ENCODE peak calls at places on chromosomes 2 and 18, in four cellular contexts. U is choroid plexus epithelial cell, E is WTC11, K is astrocyte of the cerebellum. B is an unnamed sample.

GRCh38 chr2:181300600-181301291 is 156.4 kb upstream of the ITGA4 start:
- DNase-seq in U (no peak), E (no peak), K (no peak), B (no peak)

GRCh38 chr2:156192468-156192867 is 140.1 kb downstream of the NR4A2 start:
- DNase-seq in U (peak), E (no peak), K (no peak), B (no peak)

GRCh38 chr2:190514676-190515075 is 19.8 kb downstream of the NEMP2 start:
- DNase-seq in U (no peak), E (no peak), K (no peak), B (no peak)

GRCh38 chr2:138814123-138814883 is 34.1 kb upstream of the NXPH2 start:
- DNase-seq in U (peak), E (peak), K (no peak), B (no peak)

GRCh38 chr2:191012845-191013616 is 940 bp downstream of the STAT1 start:
- DNase-seq in U (peak), E (no peak), K (no peak), B (no peak)

GRCh38 chr2:62313433-62314227 is 117.7 kb downstream of the B3GNT2 start:
- DNase-seq in U (no peak), E (no peak), K (no peak), B (no peak)

GRCh38 chr2:29014811-29015414 is 33.8 kb downstream of the TOGARAM2 start:
- DNase-seq in U (peak), E (no peak), K (peak), B (no peak)

GRCh38 chr18:46716827-46717226 is 40.0 kb downstream of the ST8SIA5 start:
- DNase-seq in U (no peak), E (no peak), K (no peak), B (no peak)

GRCh38 chr2:61978522-61978921 is 73.0 kb downstream of the COMMD1 start:
- DNase-seq in U (peak), E (no peak), K (no peak), B (no peak)

GRCh38 chr2:108620656-108621055 is 86.4 kb downstream of the LIMS1 start:
- DNase-seq in U (no peak), E (no peak), K (no peak), B (no peak)

GRCh38 chr18:23067236-23067635 is 68.0 kb upstream of the CABLES1 start:
- DNase-seq in U (peak), E (no peak), K (no peak), B (no peak)

GRCh38 chr2:215359576-215359922 is 47.7 kb downstream of the ATIC start:
- DNase-seq in U (no peak), E (no peak), K (no peak), B (no peak)

GRCh38 chr2:172109670-172110421 is 7.1 kb upstream of the DLX2 start:
- DNase-seq in U (no peak), E (peak), K (no peak), B (no peak)

GRCh38 chr2:217902281-217903141 is 100.3 kb downstream of the TNS1 start:
- DNase-seq in U (peak), E (no peak), K (no peak), B (no peak)

GRCh38 chr2:196201229-196201998 is 30.0 kb upstream of the STK17B start:
- DNase-seq in U (peak), E (no peak), K (no peak), B (no peak)

GRCh38 chr2:70756126-70756525 is 11.9 kb downstream of the ADD2 start:
- DNase-seq in U (no peak), E (no peak), K (no peak), B (no peak)

GRCh38 chr2:134448650-134449049 is 194.8 kb downstream of the MGAT5 start:
- DNase-seq in U (no peak), E (no peak), K (no peak), B (no peak)

GRCh38 chr2:28252308-28252707 is 140.3 kb upstream of the FOSL2 start:
- DNase-seq in U (no peak), E (no peak), K (no peak), B (no peak)

GRCh38 chr2:137881711-137882110 is 82.6 kb upstream of the HNMT start:
- DNase-seq in U (no peak), E (no peak), K (no peak), B (no peak)

GRCh38 chr2:235666240-235666781 is 172.5 kb downstream of the AGAP1 start:
- DNase-seq in U (peak), E (no peak), K (peak), B (peak)

GRCh38 chr2:239959059-239959971 is 65.8 kb downstream of the NDUFA10 start:
- DNase-seq in U (peak), E (no peak), K (peak), B (no peak)

GRCh38 chr2:223262946-223263345 is 211.0 kb downstream of the KCNE4 start:
- DNase-seq in U (peak), E (no peak), K (no peak), B (no peak)

GRCh38 chr2:207491086-207491485 is 38.7 kb upstream of the CREB1 start:
- DNase-seq in U (no peak), E (no peak), K (no peak), B (no peak)

GRCh38 chr2:74511104-74511989 is 2.9 kb upstream of the TLX2 start:
- DNase-seq in U (no peak), E (no peak), K (no peak), B (no peak)

GRCh38 chr2:234304945-234305344 is 191.9 kb downstream of the ARL4C start:
- DNase-seq in U (peak), E (peak), K (no peak), B (no peak)

GRCh38 chr2:2874805-2875204 is 502.8 kb downstream of the EIPR1 start:
- DNase-seq in U (no peak), E (no peak), K (no peak), B (no peak)

GRCh38 chr2:105184420-105184819 is 57.1 kb upstream of the GPR45 start:
- DNase-seq in U (no peak), E (no peak), K (no peak), B (no peak)

GRCh38 chr2:135791418-135792190 is 45.4 kb downstream of the LCT start:
- DNase-seq in U (peak), E (no peak), K (peak), B (no peak)

GRCh38 chr2:102967451-102967850 is 205.6 kb downstream of the TMEM182 start:
- DNase-seq in U (no peak), E (no peak), K (peak), B (no peak)

GRCh38 chr2:135798275-135798705 is 38.7 kb downstream of the LCT start:
- DNase-seq in U (no peak), E (no peak), K (no peak), B (no peak)

GRCh38 chr2:667332-668000 is 9.7 kb downstream of the TMEM18 start:
- DNase-seq in U (peak), E (no peak), K (peak), B (no peak)

GRCh38 chr2:101047774-101048173 is 45.7 kb downstream of the RPL31 start:
- DNase-seq in U (no peak), E (no peak), K (peak), B (no peak)

GRCh38 chr2:6940820-6941219 is 23.6 kb downstream of the RNF144A start:
- DNase-seq in U (no peak), E (no peak), K (no peak), B (no peak)

GRCh38 chr2:11292464-11293255 is 51.8 kb downstream of the ROCK2 start:
- DNase-seq in U (peak), E (no peak), K (no peak), B (no peak)

GRCh38 chr18:13218376-13219011 is at the start of gene LDLRAD4:
- DNase-seq in U (no peak), E (no peak), K (no peak), B (peak)

GRCh38 chr2:144382848-144383247 is 137.1 kb downstream of the ZEB2 start:
- DNase-seq in U (peak), E (no peak), K (peak), B (no peak)

DNA sequence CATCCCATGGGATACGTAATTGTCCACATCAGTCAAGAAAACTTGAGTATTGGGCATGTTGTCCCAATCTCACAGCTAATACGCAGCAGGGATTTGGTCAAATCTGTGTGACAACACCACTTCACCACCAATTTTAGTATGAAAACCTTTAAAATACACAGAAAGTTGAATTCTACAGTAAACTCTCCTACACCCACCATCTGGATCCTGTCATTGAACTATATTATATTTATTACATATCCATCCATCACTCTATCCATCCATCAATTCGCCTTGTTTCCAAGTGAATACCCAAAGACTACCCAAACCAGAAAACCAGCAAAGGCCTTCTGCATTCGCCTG is 846 bp upstream of the FKBP7 start:
- DNase-seq in U (no peak), E (no peak), K (no peak), B (no peak)
- TF ChIP-seq CTCF in U (no peak), E (no peak), K (no peak), B (no peak)

GRCh38 chr18:3597159-3597977 is 147.4 kb downstream of the TGIF1 start:
- DNase-seq in U (peak), E (no peak), K (no peak), B (no peak)

GRCh38 chr18:3594760-3595241 is 144.8 kb downstream of the TGIF1 start:
- DNase-seq in U (peak), E (no peak), K (no peak), B (no peak)

GRCh38 chr18:3595282-3596273 is 145.6 kb downstream of the TGIF1 start:
- DNase-seq in U (peak), E (no peak), K (peak), B (no peak)

GRCh38 chr18:3593904-3594759 is 144.2 kb downstream of the TGIF1 start:
- DNase-seq in U (peak), E (peak), K (peak), B (peak)

DNA sequence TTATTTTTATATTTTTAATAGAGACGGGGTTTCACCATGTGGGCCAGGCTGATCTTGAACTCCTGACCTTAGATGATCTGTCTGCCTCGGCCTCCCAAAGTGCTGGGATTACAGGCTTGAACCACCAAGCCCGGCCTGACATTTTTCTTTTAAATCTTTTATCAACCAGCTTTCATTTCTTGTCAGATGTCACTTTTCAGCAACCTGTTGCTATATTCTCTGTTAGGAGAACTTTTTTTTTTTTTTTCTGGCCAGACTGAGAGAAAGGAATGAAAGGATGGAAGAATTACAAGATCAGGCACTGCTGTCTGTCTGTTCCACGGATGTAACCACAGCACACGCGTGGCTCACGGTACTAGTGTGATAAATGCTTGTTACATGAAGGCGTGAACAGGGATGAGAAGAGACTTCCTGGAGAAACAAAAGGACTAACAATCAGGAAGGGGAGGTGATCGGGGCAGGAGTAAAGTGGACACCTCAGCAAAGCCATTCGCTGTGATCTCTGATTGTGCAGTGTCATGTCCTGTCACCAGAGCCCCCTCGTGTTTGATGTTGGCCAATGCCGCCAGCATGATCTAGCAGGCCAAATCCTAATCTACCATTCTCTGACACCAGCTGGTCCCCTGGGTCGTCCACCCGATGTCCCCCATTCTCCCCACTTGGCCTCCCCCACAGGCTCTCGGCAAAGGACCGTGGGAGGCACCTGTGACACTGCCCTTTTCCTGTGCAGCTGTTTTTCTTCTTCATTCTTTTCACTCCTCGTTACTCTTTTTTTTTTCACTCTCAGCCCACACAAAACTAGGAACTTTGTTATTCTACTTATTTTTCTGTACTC is 146.6 kb downstream of the TGIF1 start:
- DNase-seq in U (peak), E (no peak), K (no peak), B (peak)
- TF ChIP-seq CTCF in U (peak), E (no peak), K (peak), B (no peak)

GRCh38 chr2:159755788-159756187 is 42.2 kb downstream of the CD302 start:
- DNase-seq in U (peak), E (no peak), K (no peak), B (no peak)
- TF ChIP-seq CTCF in U (peak), E (peak), K (peak), B (peak)

DNA sequence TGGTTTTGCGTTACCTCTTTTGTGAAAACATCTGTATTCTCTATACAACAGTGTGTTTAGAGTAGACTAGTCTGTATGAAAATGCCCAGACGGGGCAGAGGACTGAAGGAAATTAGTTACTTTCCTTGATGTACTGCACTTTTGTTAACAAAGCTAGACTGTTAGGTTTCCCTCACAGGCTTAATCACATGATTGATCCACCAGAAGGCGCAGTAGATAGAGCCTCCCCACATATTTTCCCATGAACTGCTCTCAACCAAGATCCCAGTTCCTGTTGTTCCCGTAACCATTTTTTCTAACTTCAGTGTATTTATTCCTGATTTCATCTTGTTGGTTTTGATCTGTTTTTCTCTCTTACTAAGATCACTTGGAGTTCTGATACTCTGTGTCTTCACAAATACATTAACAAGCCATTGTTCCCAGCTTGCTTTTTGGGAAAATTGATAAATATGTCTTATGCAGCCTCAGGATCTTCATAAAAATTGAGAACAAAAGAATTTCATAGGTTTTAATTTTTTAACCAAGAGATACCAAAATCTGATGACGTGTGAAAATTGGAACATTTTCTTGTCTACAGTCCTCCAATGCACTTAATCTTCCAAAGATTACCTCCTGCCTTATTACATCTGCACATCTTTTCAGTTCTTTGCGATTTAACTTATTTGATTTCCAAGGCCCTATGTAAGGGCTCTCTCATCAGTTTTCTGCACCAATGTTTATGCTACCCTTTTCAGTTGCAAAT is 2.9 kb downstream of the MRPL35 start:
- DNase-seq in U (peak), E (no peak), K (no peak), B (no peak)
- TF ChIP-seq CTCF in U (no peak), E (no peak), K (no peak), B (no peak)

DNA sequence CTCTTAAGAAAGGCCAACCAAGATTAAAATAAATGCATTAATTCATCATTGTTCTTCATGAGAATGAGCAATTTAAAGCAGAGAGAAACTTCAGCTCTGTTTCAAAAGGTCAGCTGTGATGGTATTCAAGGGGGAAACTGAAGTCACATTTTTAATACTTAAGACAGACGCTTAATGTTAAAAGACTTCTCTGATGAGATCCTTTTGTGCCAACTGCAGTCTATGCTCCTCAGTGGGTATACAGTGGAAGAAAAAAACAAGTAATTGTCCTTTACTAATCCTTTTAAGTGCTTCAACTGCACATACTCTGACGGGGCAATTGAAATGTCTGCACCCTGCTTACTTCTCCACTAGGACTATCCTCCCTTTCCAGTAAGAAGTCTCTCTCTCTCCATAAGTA is 309.7 kb downstream of the GULP1 start:
- DNase-seq in U (no peak), E (no peak), K (no peak), B (no peak)
- TF ChIP-seq CTCF in U (no peak), E (no peak), K (no peak), B (no peak)

GRCh38 chr18:47932603-47933002 is 2.1 kb upstream of the SMAD2 start:
- DNase-seq in U (no peak), E (no peak), K (no peak), B (no peak)
- TF ChIP-seq CTCF in U (peak), E (no peak), K (no peak), B (no peak)

GRCh38 chr2:204871246-204871953 is 326.1 kb downstream of the PARD3B start:
- DNase-seq in U (peak), E (no peak), K (peak), B (no peak)
- TF ChIP-seq CTCF in U (peak), E (no peak), K (peak), B (no peak)

GRCh38 chr2:203261326-203262159 is 22.7 kb downstream of the CYP20A1 start:
- DNase-seq in U (no peak), E (peak), K (no peak), B (no peak)
- TF ChIP-seq CTCF in U (no peak), E (no peak), K (no peak), B (no peak)

GRCh38 chr18:25592804-25593360 is 240.9 kb upstream of the ZNF521 start:
- DNase-seq in U (no peak), E (no peak), K (no peak), B (no peak)
- TF ChIP-seq CTCF in U (no peak), E (no peak), K (no peak), B (no peak)

B was measured in endothelial cell.